ENCODE peak calls at places on chromosomes 13 and 19, in four cellular contexts. One of them, this sample, is unnamed.

GRCh38 chr13:40149611-40150283 is 494.3 kb downstream of the COG6 start:
- DNase-seq in heart right ventricle: no peak
- DNase-seq in astrocyte of the cerebellum: peak; percentile 40
- DNase-seq in CD8-positive, alpha-beta memory T cell: no peak
- DNase-seq in this sample: no peak

GRCh38 chr19:3450796-3451411 is 29.4 kb downstream of the SMIM24 start:
- DNase-seq in heart right ventricle: no peak
- DNase-seq in astrocyte of the cerebellum: peak; percentile 99
- DNase-seq in CD8-positive, alpha-beta memory T cell: no peak
- DNase-seq in this sample: no peak

GRCh38 chr13:114039471-114040141 is 65.7 kb upstream of the C13orf46 start:
- DNase-seq in heart right ventricle: no peak
- DNase-seq in astrocyte of the cerebellum: no peak
- DNase-seq in CD8-positive, alpha-beta memory T cell: no peak
- DNase-seq in this sample: no peak

GRCh38 chr19:2235396-2236284 is 489 bp downstream of the PLEKHJ1 start:
- DNase-seq in heart right ventricle: peak; percentile 54
- DNase-seq in astrocyte of the cerebellum: no peak
- DNase-seq in CD8-positive, alpha-beta memory T cell: peak; percentile 18
- DNase-seq in this sample: peak; percentile 43

GRCh38 chr19:56114051-56114694 is 6.9 kb downstream of the ZNF787 start:
- DNase-seq in heart right ventricle: no peak
- DNase-seq in astrocyte of the cerebellum: no peak
- DNase-seq in CD8-positive, alpha-beta memory T cell: no peak
- DNase-seq in this sample: no peak

GRCh38 chr19:45391346-45391745 is 13.5 kb downstream of the PPP1R13L start:
- DNase-seq in heart right ventricle: no peak
- DNase-seq in astrocyte of the cerebellum: no peak
- DNase-seq in CD8-positive, alpha-beta memory T cell: no peak
- DNase-seq in this sample: no peak

GRCh38 chr13:20294497-20294896 is 62.4 kb upstream of the GJB6 start:
- DNase-seq in heart right ventricle: no peak
- DNase-seq in astrocyte of the cerebellum: no peak
- DNase-seq in CD8-positive, alpha-beta memory T cell: no peak
- DNase-seq in this sample: no peak

GRCh38 chr19:18904334-18905057 is 8.5 kb upstream of the CERS1 start:
- DNase-seq in heart right ventricle: no peak
- DNase-seq in astrocyte of the cerebellum: no peak
- DNase-seq in CD8-positive, alpha-beta memory T cell: no peak
- DNase-seq in this sample: no peak

GRCh38 chr19:15323496-15324235 is 8.7 kb downstream of the BRD4 start:
- DNase-seq in heart right ventricle: peak; percentile 45
- DNase-seq in astrocyte of the cerebellum: no peak
- DNase-seq in CD8-positive, alpha-beta memory T cell: no peak
- DNase-seq in this sample: no peak

GRCh38 chr19:16736709-16737108 is 17.1 kb downstream of the NWD1 start:
- DNase-seq in heart right ventricle: no peak
- DNase-seq in astrocyte of the cerebellum: no peak
- DNase-seq in CD8-positive, alpha-beta memory T cell: no peak
- DNase-seq in this sample: no peak

GRCh38 chr19:18208098-18208951 is 4.5 kb upstream of the RAB3A start:
- DNase-seq in heart right ventricle: peak; percentile 54
- DNase-seq in astrocyte of the cerebellum: no peak
- DNase-seq in CD8-positive, alpha-beta memory T cell: peak; percentile 31
- DNase-seq in this sample: peak; percentile 42

GRCh38 chr19:48619692-48620565 is 623 bp downstream of the SPHK2 start:
- DNase-seq in heart right ventricle: no peak
- DNase-seq in astrocyte of the cerebellum: no peak
- DNase-seq in CD8-positive, alpha-beta memory T cell: no peak
- DNase-seq in this sample: no peak

GRCh38 chr19:10773969-10774368 is 56.1 kb downstream of the DNM2 start:
- DNase-seq in heart right ventricle: no peak
- DNase-seq in astrocyte of the cerebellum: no peak
- DNase-seq in CD8-positive, alpha-beta memory T cell: no peak
- DNase-seq in this sample: no peak

GRCh38 chr19:55813906-55814305 is 17.9 kb downstream of the NLRP11 start:
- DNase-seq in heart right ventricle: no peak
- DNase-seq in astrocyte of the cerebellum: no peak
- DNase-seq in CD8-positive, alpha-beta memory T cell: no peak
- DNase-seq in this sample: no peak

GRCh38 chr19:49987159-49987698 is 26.3 kb upstream of the SIGLEC11 start:
- DNase-seq in heart right ventricle: peak; percentile 78
- DNase-seq in astrocyte of the cerebellum: peak; percentile 84
- DNase-seq in CD8-positive, alpha-beta memory T cell: peak; percentile 65
- DNase-seq in this sample: peak; percentile 83

GRCh38 chr13:88288326-88288725 is 617.2 kb downstream of the SLITRK5 start:
- DNase-seq in heart right ventricle: no peak
- DNase-seq in astrocyte of the cerebellum: no peak
- DNase-seq in CD8-positive, alpha-beta memory T cell: no peak
- DNase-seq in this sample: no peak

GRCh38 chr19:6963259-6963852 is 57.9 kb downstream of the MBD3L2B start:
- DNase-seq in heart right ventricle: no peak
- DNase-seq in astrocyte of the cerebellum: no peak
- DNase-seq in CD8-positive, alpha-beta memory T cell: no peak
- DNase-seq in this sample: no peak

GRCh38 chr13:110616103-110617101 is 1.1 kb downstream of the NAXD start:
- DNase-seq in heart right ventricle: no peak
- DNase-seq in astrocyte of the cerebellum: no peak
- DNase-seq in CD8-positive, alpha-beta memory T cell: no peak
- DNase-seq in this sample: peak; percentile 27

GRCh38 chr19:39680593-39680992 is 23.7 kb upstream of the LGALS14 start:
- DNase-seq in heart right ventricle: no peak
- DNase-seq in astrocyte of the cerebellum: no peak
- DNase-seq in CD8-positive, alpha-beta memory T cell: no peak
- DNase-seq in this sample: no peak

GRCh38 chr19:55643003-55643732 is at the start of gene ZNF581:
- DNase-seq in heart right ventricle: peak; percentile 76
- DNase-seq in astrocyte of the cerebellum: peak; percentile 36
- DNase-seq in CD8-positive, alpha-beta memory T cell: peak; percentile 65
- DNase-seq in this sample: peak; percentile 75

GRCh38 chr13:44583126-44583525 is 7.0 kb upstream of the TSC22D1 start:
- DNase-seq in heart right ventricle: no peak
- DNase-seq in astrocyte of the cerebellum: no peak
- DNase-seq in CD8-positive, alpha-beta memory T cell: no peak
- DNase-seq in this sample: no peak

GRCh38 chr19:55537741-55538111 is 793 bp upstream of the SBK2 start:
- DNase-seq in heart right ventricle: no peak
- DNase-seq in astrocyte of the cerebellum: no peak
- DNase-seq in CD8-positive, alpha-beta memory T cell: no peak
- DNase-seq in this sample: no peak

GRCh38 chr19:14345364-14345763 is 35.9 kb upstream of the ADGRE5 start:
- DNase-seq in heart right ventricle: no peak
- DNase-seq in astrocyte of the cerebellum: no peak
- DNase-seq in CD8-positive, alpha-beta memory T cell: no peak
- DNase-seq in this sample: no peak

GRCh38 chr19:14005381-14006084 is 587 bp downstream of the RFX1 start:
- DNase-seq in heart right ventricle: peak; percentile 94
- DNase-seq in astrocyte of the cerebellum: peak; percentile 63
- DNase-seq in CD8-positive, alpha-beta memory T cell: peak; percentile 90
- DNase-seq in this sample: peak; percentile 90

GRCh38 chr19:32316034-32316433 is 29.4 kb upstream of the ZNF507 start:
- DNase-seq in heart right ventricle: no peak
- DNase-seq in astrocyte of the cerebellum: no peak
- DNase-seq in CD8-positive, alpha-beta memory T cell: no peak
- DNase-seq in this sample: no peak

GRCh38 chr19:4368128-4368820 is 24.9 kb downstream of the MPND start:
- DNase-seq in heart right ventricle: no peak
- DNase-seq in astrocyte of the cerebellum: no peak
- DNase-seq in CD8-positive, alpha-beta memory T cell: peak; percentile 27
- DNase-seq in this sample: no peak

GRCh38 chr13:112146073-112146360 is 79.1 kb downstream of the SOX1 start:
- DNase-seq in heart right ventricle: no peak
- DNase-seq in astrocyte of the cerebellum: no peak
- DNase-seq in CD8-positive, alpha-beta memory T cell: no peak
- DNase-seq in this sample: no peak

GRCh38 chr19:51727349-51727880 is 3.6 kb upstream of the HAS1 start:
- DNase-seq in heart right ventricle: no peak
- DNase-seq in astrocyte of the cerebellum: no peak
- DNase-seq in CD8-positive, alpha-beta memory T cell: no peak
- DNase-seq in this sample: no peak

GRCh38 chr13:34571716-34572115 is 370.4 kb upstream of the NBEA start:
- DNase-seq in heart right ventricle: no peak
- DNase-seq in astrocyte of the cerebellum: no peak
- DNase-seq in CD8-positive, alpha-beta memory T cell: no peak
- DNase-seq in this sample: no peak

GRCh38 chr19:18741566-18742121 is 49.5 kb downstream of the COMP start:
- DNase-seq in heart right ventricle: no peak
- DNase-seq in astrocyte of the cerebellum: no peak
- DNase-seq in CD8-positive, alpha-beta memory T cell: no peak
- DNase-seq in this sample: no peak

GRCh38 chr13:22748866-22749586 is 431.8 kb upstream of the SGCG start:
- DNase-seq in heart right ventricle: no peak
- DNase-seq in astrocyte of the cerebellum: no peak
- DNase-seq in CD8-positive, alpha-beta memory T cell: no peak
- DNase-seq in this sample: no peak

GRCh38 chr13:78709028-78709427 is 50.1 kb upstream of the OBI1 start:
- DNase-seq in heart right ventricle: no peak
- DNase-seq in astrocyte of the cerebellum: no peak
- DNase-seq in CD8-positive, alpha-beta memory T cell: no peak
- DNase-seq in this sample: no peak

GRCh38 chr19:55683449-55684261 is 8.6 kb downstream of the EPN1 start:
- DNase-seq in heart right ventricle: no peak
- DNase-seq in astrocyte of the cerebellum: no peak
- DNase-seq in CD8-positive, alpha-beta memory T cell: no peak
- DNase-seq in this sample: no peak

GRCh38 chr13:112032186-112032835 is 34.6 kb upstream of the SOX1 start:
- DNase-seq in heart right ventricle: no peak
- DNase-seq in astrocyte of the cerebellum: no peak
- DNase-seq in CD8-positive, alpha-beta memory T cell: no peak
- DNase-seq in this sample: no peak

GRCh38 chr19:54502518-54503048 is at the start of gene LAIR2:
- DNase-seq in heart right ventricle: no peak
- DNase-seq in astrocyte of the cerebellum: no peak
- DNase-seq in CD8-positive, alpha-beta memory T cell: no peak
- DNase-seq in this sample: no peak

GRCh38 chr19:51071006-51071405 is 6.1 kb upstream of the KLK13 start:
- DNase-seq in heart right ventricle: no peak
- DNase-seq in astrocyte of the cerebellum: no peak
- DNase-seq in CD8-positive, alpha-beta memory T cell: no peak
- DNase-seq in this sample: no peak

GRCh38 chr19:46478356-46478986 is 7.1 kb upstream of the PNMA8A start:
- DNase-seq in heart right ventricle: no peak
- DNase-seq in astrocyte of the cerebellum: no peak
- DNase-seq in CD8-positive, alpha-beta memory T cell: no peak
- DNase-seq in this sample: no peak

GRCh38 chr13:33349996-33350826 is 64.7 kb upstream of the STARD13 start:
- DNase-seq in heart right ventricle: peak; percentile 68
- DNase-seq in astrocyte of the cerebellum: no peak
- DNase-seq in CD8-positive, alpha-beta memory T cell: no peak
- DNase-seq in this sample: no peak

GRCh38 chr13:43492281-43492680 is 294.5 kb downstream of the ENOX1 start:
- DNase-seq in heart right ventricle: no peak
- DNase-seq in astrocyte of the cerebellum: no peak
- DNase-seq in CD8-positive, alpha-beta memory T cell: no peak
- DNase-seq in this sample: no peak

This sample was measured in memory B cell.